ENCODE peak calls at places on chromosomes 7 and 10, in five cellular contexts. H, F, D, M and Y are unnamed samples.

GRCh38 chr7:27091125-27091524 is 4.7 kb downstream of the HOXA1 start:
- DNase-seq in H (no peak), D (no peak), F (no peak), M (no peak), Y (no peak)

GRCh38 chr10:69959911-69960310 is 92.7 kb upstream of the MACROH2A2 start:
- DNase-seq in F (no peak), D (no peak), H (no peak), M (no peak), Y (no peak)

GRCh38 chr10:32941357-32941756 is 16.7 kb downstream of the ITGB1 start:
- DNase-seq in H (no peak), D (no peak), F (no peak), M (no peak), Y (no peak)

GRCh38 chr7:22663319-22663718 is 63.7 kb upstream of the IL6 start:
- DNase-seq in F (no peak), H (no peak), M (no peak), D (no peak), Y (no peak)

GRCh38 chr7:28112883-28113540 is 67.6 kb downstream of the JAZF1 start:
- DNase-seq in H (no peak), F (no peak), D (no peak), M (no peak), Y (no peak)

GRCh38 chr7:128912281-128912680 is 1.8 kb upstream of the KCP start:
- DNase-seq in F (no peak), M (no peak), H (no peak), D (no peak), Y (no peak)

GRCh38 chr10:27741173-27742091 is 4.2 kb downstream of the MKX start:
- DNase-seq in H (peak; percentile 11), F (no peak), M (no peak), D (no peak), Y (peak; percentile 16)

GRCh38 chr7:127905491-127906330 is 125.5 kb downstream of the LRRC4 start:
- DNase-seq in F (no peak), D (no peak), H (no peak), M (no peak), Y (no peak)

GRCh38 chr7:99368750-99369389 is 5.7 kb upstream of the ARPC1B start:
- DNase-seq in D (no peak), F (no peak), H (no peak), M (no peak), Y (no peak)

GRCh38 chr10:8133146-8133545 is 78.7 kb downstream of the GATA3 start:
- DNase-seq in F (peak; percentile 69), H (no peak), M (no peak), D (no peak), Y (no peak)

GRCh38 chr10:132131581-132132250 is 55.0 kb upstream of the DPYSL4 start:
- DNase-seq in M (no peak), H (no peak), D (no peak), F (no peak), Y (no peak)

GRCh38 chr10:117680611-117681010 is 138.1 kb downstream of the EMX2 start:
- DNase-seq in F (no peak), M (no peak), D (no peak), H (no peak), Y (no peak)

GRCh38 chr7:102287465-102288146 is 938 bp downstream of the SH2B2 start:
- DNase-seq in D (no peak), H (no peak), M (no peak), F (peak; percentile 29), Y (peak; percentile 55)

GRCh38 chr10:125107166-125107949 is 53.0 kb downstream of the CTBP2 start:
- DNase-seq in F (no peak), H (no peak), M (no peak), D (no peak), Y (no peak)

GRCh38 chr10:32263300-32263699 is 83.7 kb downstream of the EPC1 start:
- DNase-seq in D (no peak), F (no peak), M (no peak), H (no peak), Y (no peak)

GRCh38 chr7:77549103-77549870 is 12.2 kb downstream of the PTPN12 start:
- DNase-seq in M (no peak), D (no peak), H (no peak), F (no peak), Y (no peak)

GRCh38 chr10:3625959-3626751 is 158.9 kb downstream of the KLF6 start:
- DNase-seq in M (no peak), D (no peak), H (no peak), F (no peak), Y (no peak)

GRCh38 chr7:16223963-16224707 is 197.2 kb downstream of the CRPPA start:
- DNase-seq in M (peak; percentile 6), F (peak; percentile 36), D (no peak), H (no peak), Y (no peak)

GRCh38 chr10:101229275-101230184 is at the start of gene LBX1:
- DNase-seq in D (peak; percentile 4), F (no peak), H (no peak), M (no peak), Y (no peak)

GRCh38 chr7:108012499-108013430 is 9.8 kb upstream of the LAMB1 start:
- DNase-seq in D (no peak), H (no peak), M (no peak), F (no peak), Y (no peak)

GRCh38 chr7:3117488-3118228 is 74.0 kb upstream of the CARD11 start:
- DNase-seq in H (no peak), M (peak; percentile 25), F (peak; percentile 31), D (no peak), Y (no peak)

GRCh38 chr7:47326808-47327207 is 255.1 kb downstream of the TNS3 start:
- DNase-seq in F (no peak), M (no peak), D (no peak), H (no peak), Y (no peak)

GRCh38 chr7:101126651-101127459 is at the start of gene SERPINE1:
- DNase-seq in F (peak; percentile 62), M (peak; percentile 19), D (no peak), H (peak; percentile 41), Y (peak; percentile 16)

GRCh38 chr10:66931340-66931948 is 5.6 kb downstream of the LRRTM3 start:
- DNase-seq in H (peak; percentile 26), D (peak; percentile 23), M (no peak), F (no peak), Y (peak; percentile 5)

GRCh38 chr10:116826803-116827202 is 22.5 kb upstream of the ENO4 start:
- DNase-seq in F (no peak), H (no peak), M (no peak), D (no peak), Y (no peak)